ENCODE peak calls at places on chromosome 6, in six cellular contexts. One of them, this sample, is unnamed.

GRCh38 chr6:26554669-26555504 is 16.7 kb downstream of the HMGN4 start:
- DNase-seq in hypothalamus: peak
- DNase-seq in NCI-H446 treated with DMSO at 0.1 percent for 48 hours: peak
- DNase-seq in NCI-H1417: no peak
- DNase-seq in GM10248: no peak
- DNase-seq in foreskin melanocyte: peak
- DNase-seq in this sample: peak

GRCh38 chr6:21952367-21952766 is 344.5 kb downstream of the PRL start:
- DNase-seq in hypothalamus: no peak
- DNase-seq in NCI-H446 treated with DMSO at 0.1 percent for 48 hours: no peak
- DNase-seq in NCI-H1417: no peak
- DNase-seq in GM10248: no peak
- DNase-seq in foreskin melanocyte: no peak
- DNase-seq in this sample: no peak

GRCh38 chr6:142395266-142395665 is 93.5 kb downstream of the ADGRG6 start:
- DNase-seq in hypothalamus: no peak
- DNase-seq in NCI-H446 treated with DMSO at 0.1 percent for 48 hours: no peak
- DNase-seq in NCI-H1417: no peak
- DNase-seq in GM10248: no peak
- DNase-seq in foreskin melanocyte: no peak
- DNase-seq in this sample: no peak

GRCh38 chr6:83417880-83418663 is 12.8 kb downstream of the ME1 start:
- DNase-seq in hypothalamus: no peak
- DNase-seq in NCI-H446 treated with DMSO at 0.1 percent for 48 hours: no peak
- DNase-seq in NCI-H1417: no peak
- DNase-seq in GM10248: peak
- DNase-seq in foreskin melanocyte: peak
- DNase-seq in this sample: peak

GRCh38 chr6:52286798-52287432 is 2.4 kb upstream of the MCM3 start:
- DNase-seq in hypothalamus: peak
- DNase-seq in NCI-H446 treated with DMSO at 0.1 percent for 48 hours: peak
- DNase-seq in NCI-H1417: peak
- DNase-seq in GM10248: peak
- DNase-seq in foreskin melanocyte: peak
- DNase-seq in this sample: peak

GRCh38 chr6:71333700-71334099 is 45.1 kb downstream of the OGFRL1 start:
- DNase-seq in hypothalamus: no peak
- DNase-seq in NCI-H446 treated with DMSO at 0.1 percent for 48 hours: no peak
- DNase-seq in NCI-H1417: no peak
- DNase-seq in GM10248: no peak
- DNase-seq in foreskin melanocyte: peak
- DNase-seq in this sample: no peak

GRCh38 chr6:28597217-28597835 is 71.6 kb downstream of the GPX5 start:
- DNase-seq in hypothalamus: no peak
- DNase-seq in NCI-H446 treated with DMSO at 0.1 percent for 48 hours: peak
- DNase-seq in NCI-H1417: no peak
- DNase-seq in GM10248: no peak
- DNase-seq in foreskin melanocyte: peak
- DNase-seq in this sample: peak

GRCh38 chr6:6834356-6835342 is 246.1 kb downstream of the LY86 start:
- DNase-seq in hypothalamus: no peak
- DNase-seq in NCI-H446 treated with DMSO at 0.1 percent for 48 hours: no peak
- DNase-seq in NCI-H1417: peak
- DNase-seq in GM10248: no peak
- DNase-seq in foreskin melanocyte: no peak
- DNase-seq in this sample: peak

GRCh38 chr6:44177691-44178423 is 19.2 kb downstream of the CAPN11 start:
- DNase-seq in hypothalamus: no peak
- DNase-seq in NCI-H446 treated with DMSO at 0.1 percent for 48 hours: no peak
- DNase-seq in NCI-H1417: no peak
- DNase-seq in GM10248: no peak
- DNase-seq in foreskin melanocyte: no peak
- DNase-seq in this sample: no peak

GRCh38 chr6:40922281-40922680 is 116.7 kb downstream of the UNC5CL start:
- DNase-seq in hypothalamus: no peak
- DNase-seq in NCI-H446 treated with DMSO at 0.1 percent for 48 hours: no peak
- DNase-seq in NCI-H1417: no peak
- DNase-seq in GM10248: no peak
- DNase-seq in foreskin melanocyte: no peak
- DNase-seq in this sample: no peak

GRCh38 chr6:94269256-94269655 is 849.9 kb upstream of the EPHA7 start:
- DNase-seq in hypothalamus: no peak
- DNase-seq in NCI-H446 treated with DMSO at 0.1 percent for 48 hours: no peak
- DNase-seq in NCI-H1417: no peak
- DNase-seq in GM10248: no peak
- DNase-seq in foreskin melanocyte: no peak
- DNase-seq in this sample: peak

GRCh38 chr6:170023620-170024521 is 267.0 kb downstream of the DLL1 start:
- DNase-seq in hypothalamus: no peak
- DNase-seq in NCI-H446 treated with DMSO at 0.1 percent for 48 hours: no peak
- DNase-seq in NCI-H1417: no peak
- DNase-seq in GM10248: no peak
- DNase-seq in foreskin melanocyte: no peak
- DNase-seq in this sample: no peak

GRCh38 chr6:116087437-116088027 is 13.1 kb upstream of the NT5DC1 start:
- DNase-seq in hypothalamus: no peak
- DNase-seq in NCI-H446 treated with DMSO at 0.1 percent for 48 hours: no peak
- DNase-seq in NCI-H1417: no peak
- DNase-seq in GM10248: peak
- DNase-seq in foreskin melanocyte: peak
- DNase-seq in this sample: no peak

GRCh38 chr6:74368746-74369145 is 672.7 kb downstream of the CD109 start:
- DNase-seq in hypothalamus: no peak
- DNase-seq in NCI-H446 treated with DMSO at 0.1 percent for 48 hours: no peak
- DNase-seq in NCI-H1417: no peak
- DNase-seq in GM10248: no peak
- DNase-seq in foreskin melanocyte: no peak
- DNase-seq in this sample: no peak

GRCh38 chr6:39357998-39358686 is 35.6 kb upstream of the KCNK16 start:
- DNase-seq in hypothalamus: no peak
- DNase-seq in NCI-H446 treated with DMSO at 0.1 percent for 48 hours: peak
- DNase-seq in NCI-H1417: peak
- DNase-seq in GM10248: no peak
- DNase-seq in foreskin melanocyte: no peak
- DNase-seq in this sample: peak

GRCh38 chr6:136069119-136069518 is 181.0 kb downstream of the MTFR2 start:
- DNase-seq in hypothalamus: no peak
- DNase-seq in NCI-H446 treated with DMSO at 0.1 percent for 48 hours: peak
- DNase-seq in NCI-H1417: no peak
- DNase-seq in GM10248: no peak
- DNase-seq in foreskin melanocyte: no peak
- DNase-seq in this sample: no peak

GRCh38 chr6:357791-358341 is 33.7 kb upstream of the IRF4 start:
- DNase-seq in hypothalamus: no peak
- DNase-seq in NCI-H446 treated with DMSO at 0.1 percent for 48 hours: no peak
- DNase-seq in NCI-H1417: no peak
- DNase-seq in GM10248: no peak
- DNase-seq in foreskin melanocyte: no peak
- DNase-seq in this sample: no peak

GRCh38 chr6:170094686-170095272 is 196.1 kb downstream of the DLL1 start:
- DNase-seq in hypothalamus: no peak
- DNase-seq in NCI-H446 treated with DMSO at 0.1 percent for 48 hours: no peak
- DNase-seq in NCI-H1417: no peak
- DNase-seq in GM10248: no peak
- DNase-seq in foreskin melanocyte: no peak
- DNase-seq in this sample: no peak

GRCh38 chr6:106180208-106180607 is 94.1 kb downstream of the PRDM1 start:
- DNase-seq in hypothalamus: no peak
- DNase-seq in NCI-H446 treated with DMSO at 0.1 percent for 48 hours: no peak
- DNase-seq in NCI-H1417: no peak
- DNase-seq in GM10248: no peak
- DNase-seq in foreskin melanocyte: no peak
- DNase-seq in this sample: no peak

GRCh38 chr6:62393608-62394007 is 107.6 kb upstream of the KHDRBS2 start:
- DNase-seq in hypothalamus: no peak
- DNase-seq in NCI-H446 treated with DMSO at 0.1 percent for 48 hours: no peak
- DNase-seq in NCI-H1417: no peak
- DNase-seq in GM10248: no peak
- DNase-seq in foreskin melanocyte: no peak
- DNase-seq in this sample: no peak

GRCh38 chr6:90186637-90187361 is 109.8 kb downstream of the BACH2 start:
- DNase-seq in hypothalamus: no peak
- DNase-seq in NCI-H446 treated with DMSO at 0.1 percent for 48 hours: no peak
- DNase-seq in NCI-H1417: peak
- DNase-seq in GM10248: no peak
- DNase-seq in foreskin melanocyte: no peak
- DNase-seq in this sample: no peak